ENCODE peak calls at places on chromosomes 3 and 15, in five cellular contexts. One of them, this sample, is unnamed.

GRCh38 chr3:61719278-61719977 is 158.1 kb downstream of the PTPRG start:
- DNase-seq in COR-L47: no peak
- DNase-seq in amniotic stem cell: no peak
- DNase-seq in activated naive CD4-positive, alpha-beta T cell treated with anti-CD3 and anti-CD28 coated beads, Interleukin-2, amount 50 U/mL, for 72 hours: no peak
- DNase-seq in AG20443: no peak
- DNase-seq in this sample: no peak

GRCh38 chr15:75929799-75930565 is 26.3 kb downstream of the FBXO22 start:
- DNase-seq in COR-L47: peak
- DNase-seq in amniotic stem cell: no peak
- DNase-seq in AG20443: no peak
- DNase-seq in activated naive CD4-positive, alpha-beta T cell treated with anti-CD3 and anti-CD28 coated beads, Interleukin-2, amount 50 U/mL, for 72 hours: no peak
- DNase-seq in this sample: no peak

GRCh38 chr15:48693474-48693873 is 48.0 kb upstream of the FBN1 start:
- DNase-seq in COR-L47: no peak
- DNase-seq in amniotic stem cell: no peak
- DNase-seq in AG20443: peak
- DNase-seq in activated naive CD4-positive, alpha-beta T cell treated with anti-CD3 and anti-CD28 coated beads, Interleukin-2, amount 50 U/mL, for 72 hours: no peak
- DNase-seq in this sample: peak

GRCh38 chr3:21326704-21327103 is 424.3 kb downstream of the ZNF385D start:
- DNase-seq in COR-L47: no peak
- DNase-seq in AG20443: peak
- DNase-seq in amniotic stem cell: peak
- DNase-seq in activated naive CD4-positive, alpha-beta T cell treated with anti-CD3 and anti-CD28 coated beads, Interleukin-2, amount 50 U/mL, for 72 hours: no peak
- DNase-seq in this sample: no peak

GRCh38 chr3:73475717-73476116 is 149.0 kb downstream of the PDZRN3 start:
- DNase-seq in amniotic stem cell: no peak
- DNase-seq in AG20443: no peak
- DNase-seq in COR-L47: no peak
- DNase-seq in activated naive CD4-positive, alpha-beta T cell treated with anti-CD3 and anti-CD28 coated beads, Interleukin-2, amount 50 U/mL, for 72 hours: no peak
- DNase-seq in this sample: no peak

GRCh38 chr3:119181765-119182164 is 8.4 kb downstream of the UPK1B start:
- DNase-seq in activated naive CD4-positive, alpha-beta T cell treated with anti-CD3 and anti-CD28 coated beads, Interleukin-2, amount 50 U/mL, for 72 hours: no peak
- DNase-seq in COR-L47: no peak
- DNase-seq in AG20443: peak
- DNase-seq in amniotic stem cell: no peak
- DNase-seq in this sample: peak

GRCh38 chr3:5787863-5788488 is 600.5 kb downstream of the EDEM1 start:
- DNase-seq in COR-L47: no peak
- DNase-seq in activated naive CD4-positive, alpha-beta T cell treated with anti-CD3 and anti-CD28 coated beads, Interleukin-2, amount 50 U/mL, for 72 hours: no peak
- DNase-seq in amniotic stem cell: no peak
- DNase-seq in AG20443: no peak
- DNase-seq in this sample: peak

GRCh38 chr3:197312431-197312830 is 14.0 kb upstream of the DLG1 start:
- DNase-seq in COR-L47: no peak
- DNase-seq in AG20443: no peak
- DNase-seq in activated naive CD4-positive, alpha-beta T cell treated with anti-CD3 and anti-CD28 coated beads, Interleukin-2, amount 50 U/mL, for 72 hours: no peak
- DNase-seq in amniotic stem cell: no peak
- DNase-seq in this sample: no peak

GRCh38 chr15:82047493-82048446 is 2.0 kb upstream of the MEX3B start:
- DNase-seq in COR-L47: no peak
- DNase-seq in AG20443: no peak
- DNase-seq in activated naive CD4-positive, alpha-beta T cell treated with anti-CD3 and anti-CD28 coated beads, Interleukin-2, amount 50 U/mL, for 72 hours: no peak
- DNase-seq in amniotic stem cell: peak
- DNase-seq in this sample: no peak

GRCh38 chr15:60859996-60860494 is 369.1 kb downstream of the RORA start:
- DNase-seq in AG20443: peak
- DNase-seq in activated naive CD4-positive, alpha-beta T cell treated with anti-CD3 and anti-CD28 coated beads, Interleukin-2, amount 50 U/mL, for 72 hours: no peak
- DNase-seq in COR-L47: no peak
- DNase-seq in amniotic stem cell: peak
- DNase-seq in this sample: peak

GRCh38 chr15:35123743-35124142 is 38.6 kb upstream of the NANOGP8 start:
- DNase-seq in COR-L47: no peak
- DNase-seq in AG20443: no peak
- DNase-seq in activated naive CD4-positive, alpha-beta T cell treated with anti-CD3 and anti-CD28 coated beads, Interleukin-2, amount 50 U/mL, for 72 hours: no peak
- DNase-seq in amniotic stem cell: no peak
- DNase-seq in this sample: no peak

GRCh38 chr3:163315786-163316185 is 1762.5 kb downstream of the SI start:
- DNase-seq in amniotic stem cell: no peak
- DNase-seq in AG20443: no peak
- DNase-seq in activated naive CD4-positive, alpha-beta T cell treated with anti-CD3 and anti-CD28 coated beads, Interleukin-2, amount 50 U/mL, for 72 hours: no peak
- DNase-seq in COR-L47: no peak
- DNase-seq in this sample: peak

GRCh38 chr3:32391643-32392529 is at the start of gene CMTM7:
- DNase-seq in activated naive CD4-positive, alpha-beta T cell treated with anti-CD3 and anti-CD28 coated beads, Interleukin-2, amount 50 U/mL, for 72 hours: peak
- DNase-seq in COR-L47: no peak
- DNase-seq in amniotic stem cell: peak
- DNase-seq in AG20443: peak
- DNase-seq in this sample: peak